ENCODE peak calls at places on chromosomes 12 and 14, in four cellular contexts. G is WTC11, D is K562, X is hepatocyte. C is an unnamed sample.

GRCh38 chr12:72274926-72275325 is 2.8 kb downstream of the TRHDE start:
- DNase-seq in G (no peak), D (no peak), X (peak; percentile 47), C (peak; percentile 14)

GRCh38 chr12:13187399-13187798 is 9.1 kb upstream of the EMP1 start:
- DNase-seq in G (no peak), D (no peak), X (no peak), C (no peak)

GRCh38 chr14:93788557-93789365 is 476 bp upstream of the PRIMA1 start:
- DNase-seq in G (peak; percentile 69), D (no peak), X (peak; percentile 54), C (no peak)

GRCh38 chr12:111440631-111441030 is 34.9 kb downstream of the SH2B3 start:
- DNase-seq in G (peak; percentile 2), D (no peak), X (no peak), C (no peak)

GRCh38 chr14:104515811-104516780 is 63.5 kb upstream of the C14orf180 start:
- DNase-seq in G (no peak), D (no peak), X (no peak), C (no peak)

GRCh38 chr12:57342207-57342691 is 88.6 kb downstream of the R3HDM2 start:
- DNase-seq in G (peak; percentile 34), D (no peak), X (peak; percentile 51), C (no peak)

GRCh38 chr12:121673013-121673441 is 3.6 kb upstream of the MORN3 start:
- DNase-seq in G (no peak), D (peak; percentile 27), X (peak; percentile 29), C (no peak)

GRCh38 chr14:87691482-87691881 is 301.5 kb downstream of the GALC start:
- DNase-seq in G (no peak), D (no peak), X (peak; percentile 39), C (no peak)

GRCh38 chr14:62117010-62117717 is 354.9 kb downstream of the SNAPC1 start:
- DNase-seq in G (peak; percentile 97), D (no peak), X (peak; percentile 88), C (peak; percentile 69)

GRCh38 chr12:94254270-94254669 is 105.9 kb downstream of the PLXNC1 start:
- DNase-seq in G (no peak), D (no peak), X (no peak), C (no peak)

GRCh38 chr12:126182619-126183236 is 1117.5 kb downstream of the AACS start:
- DNase-seq in G (no peak), D (no peak), X (no peak), C (no peak)

GRCh38 chr14:95664046-95664445 is 22.2 kb upstream of the TCL1B start:
- DNase-seq in G (no peak), D (no peak), X (no peak), C (no peak)

GRCh38 chr12:103882861-103883596 is 42.0 kb upstream of the NT5DC3 start:
- DNase-seq in G (no peak), D (no peak), X (no peak), C (peak; percentile 39)

GRCh38 chr12:13436182-13436581 is 239.7 kb downstream of the EMP1 start:
- DNase-seq in G (no peak), D (no peak), X (no peak), C (no peak)

GRCh38 chr12:2489266-2489665 is 305.5 kb upstream of the FKBP4 start:
- DNase-seq in G (no peak), D (no peak), X (no peak), C (no peak)

GRCh38 chr14:104422301-104423223 is 157.0 kb upstream of the C14orf180 start:
- DNase-seq in G (no peak), D (no peak), X (no peak), C (no peak)

GRCh38 chr14:34018564-34019244 is 67.8 kb upstream of the EGLN3 start:
- DNase-seq in G (no peak), D (no peak), X (no peak), C (peak; percentile 30)

GRCh38 chr14:98931911-98932310 is 340.1 kb downstream of the BCL11B start:
- DNase-seq in G (no peak), D (no peak), X (no peak), C (no peak)

GRCh38 chr14:36619853-36620252 is 37.4 kb upstream of the NKX2-8 start:
- DNase-seq in G (no peak), D (no peak), X (no peak), C (no peak)

GRCh38 chr12:78375461-78375860 is 489.1 kb upstream of the SYT1 start:
- DNase-seq in G (no peak), D (no peak), X (no peak), C (no peak)

GRCh38 chr12:38998887-38999482 is 93.6 kb upstream of the CPNE8 start:
- DNase-seq in G (no peak), D (no peak), X (no peak), C (no peak)

GRCh38 chr12:115385141-115385540 is 701.2 kb upstream of the TBX3 start:
- DNase-seq in G (no peak), D (no peak), X (no peak), C (no peak)

GRCh38 chr14:104800600-104801283 is at the start of gene ZBTB42:
- DNase-seq in G (peak; percentile 58), D (no peak), X (peak; percentile 92), C (peak; percentile 87)

GRCh38 chr12:59041241-59042121 is 121.2 kb upstream of the LRIG3 start:
- DNase-seq in G (no peak), D (no peak), X (peak; percentile 28), C (no peak)

GRCh38 chr12:98296462-98297079 is 218.8 kb upstream of the TMPO start:
- DNase-seq in G (peak; percentile 38), D (no peak), X (peak; percentile 16), C (no peak)

GRCh38 chr12:18747960-18748359 is 10.0 kb downstream of the CAPZA3 start:
- DNase-seq in G (no peak), D (no peak), X (peak; percentile 8), C (no peak)

GRCh38 chr12:7970475-7971252 is 34.7 kb upstream of the SLC2A3 start:
- DNase-seq in G (peak; percentile 96), D (peak; percentile 88), X (peak; percentile 96), C (peak; percentile 83)

GRCh38 chr14:67934087-67934486 is 114.5 kb downstream of the RAD51B start:
- DNase-seq in G (peak; percentile 28), D (peak; percentile 19), X (peak; percentile 83), C (peak; percentile 42)

GRCh38 chr12:113766880-113767878 is 198.9 kb downstream of the RBM19 start:
- DNase-seq in G (no peak), D (no peak), X (peak; percentile 64), C (no peak)

GRCh38 chr14:21913759-21914158 is 240.1 kb upstream of the OR4E1 start:
- DNase-seq in G (peak; percentile 76), D (peak; percentile 27), X (peak; percentile 89), C (peak; percentile 39)

GRCh38 chr14:34060747-34061050 is 109.8 kb upstream of the EGLN3 start:
- DNase-seq in G (no peak), D (no peak), X (no peak), C (no peak)

GRCh38 chr14:50371546-50371945 is 25.1 kb downstream of the CDKL1 start:
- DNase-seq in G (no peak), D (no peak), X (no peak), C (no peak)

GRCh38 chr12:50764861-50765324 is 992 bp downstream of the ATF1 start:
- DNase-seq in G (no peak), D (no peak), X (peak; percentile 58), C (peak; percentile 35)

GRCh38 chr14:36505892-36506731 is 13.9 kb downstream of the NKX2-1 start:
- DNase-seq in G (peak; percentile 71), D (no peak), X (no peak), C (peak; percentile 25)

GRCh38 chr14:65656554-65656953 is 244.0 kb downstream of the FUT8 start:
- DNase-seq in G (no peak), D (no peak), X (no peak), C (no peak)

GRCh38 chr14:65650843-65651242 is 238.3 kb downstream of the FUT8 start:
- DNase-seq in G (no peak), D (no peak), X (no peak), C (no peak)
- TF ChIP-seq CTCF in G (no peak), D (no peak), X (no peak), C (no peak)

GRCh38 chr12:124550123-124551089 is 17.0 kb downstream of the NCOR2 start:
- DNase-seq in G (no peak), D (no peak), X (no peak), C (no peak)

GRCh38 chr12:124548854-124549378 is 18.5 kb downstream of the NCOR2 start:
- DNase-seq in G (no peak), D (no peak), X (peak; percentile 81), C (no peak)

GRCh38 chr12:124549629-124550028 is 17.8 kb downstream of the NCOR2 start:
- DNase-seq in G (no peak), D (no peak), X (no peak), C (no peak)

GRCh38 chr12:124553862-124554428 is 13.5 kb downstream of the NCOR2 start:
- DNase-seq in G (no peak), D (no peak), X (no peak), C (no peak)

DNA sequence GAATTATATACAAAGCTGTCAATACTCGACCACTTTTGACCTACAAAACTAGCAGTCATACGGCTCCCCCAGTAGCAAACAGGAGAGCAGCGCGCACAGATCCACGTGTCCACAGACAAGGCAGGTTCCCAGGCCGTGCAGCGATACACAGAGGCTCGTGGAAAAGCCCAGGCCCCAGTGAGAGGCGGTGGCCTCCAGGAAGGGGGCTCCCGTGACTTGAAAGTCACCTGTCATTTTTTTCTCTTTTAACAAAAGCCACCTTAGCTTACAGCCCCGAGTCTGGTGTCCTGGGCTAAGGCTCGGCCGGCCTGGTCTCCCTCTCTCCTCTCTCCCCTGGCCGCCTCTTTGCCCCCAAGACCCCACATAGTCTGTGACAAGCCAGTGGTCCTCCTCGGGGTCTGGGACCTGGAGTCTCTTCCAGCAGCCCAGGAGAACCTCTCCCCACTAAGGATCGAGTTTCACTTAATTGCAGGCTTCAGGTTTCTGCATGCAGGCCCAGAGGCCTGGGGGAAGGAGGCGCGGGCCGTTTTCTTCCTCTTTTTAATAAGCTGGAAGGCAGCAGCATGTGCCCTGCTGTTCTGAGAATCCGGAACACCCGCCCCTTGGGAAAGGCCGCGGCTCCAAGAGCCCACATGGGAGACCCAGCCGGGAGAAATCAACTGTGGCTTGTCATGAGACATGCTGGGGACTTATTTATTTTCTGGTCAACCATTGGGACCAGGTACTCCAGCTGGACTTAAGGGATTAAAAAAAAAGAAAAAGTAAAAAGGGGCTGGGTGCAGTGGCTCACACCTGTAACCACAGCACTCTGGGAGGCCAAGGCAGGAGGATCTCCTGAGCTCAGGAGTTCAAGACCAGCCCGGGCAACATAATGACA is 15.9 kb downstream of the NCOR2 start:
- DNase-seq in G (peak; percentile 69), D (no peak), X (peak; percentile 62), C (no peak)
- TF ChIP-seq CTCF in G (no peak), D (no peak), X (no peak), C (no peak)

GRCh38 chr14:76373456-76373855 is 2.5 kb upstream of the ESRRB start:
- DNase-seq in G (no peak), D (no peak), X (no peak), C (no peak)
- TF ChIP-seq CTCF in G (no peak), D (no peak), X (no peak), C (no peak)

DNA sequence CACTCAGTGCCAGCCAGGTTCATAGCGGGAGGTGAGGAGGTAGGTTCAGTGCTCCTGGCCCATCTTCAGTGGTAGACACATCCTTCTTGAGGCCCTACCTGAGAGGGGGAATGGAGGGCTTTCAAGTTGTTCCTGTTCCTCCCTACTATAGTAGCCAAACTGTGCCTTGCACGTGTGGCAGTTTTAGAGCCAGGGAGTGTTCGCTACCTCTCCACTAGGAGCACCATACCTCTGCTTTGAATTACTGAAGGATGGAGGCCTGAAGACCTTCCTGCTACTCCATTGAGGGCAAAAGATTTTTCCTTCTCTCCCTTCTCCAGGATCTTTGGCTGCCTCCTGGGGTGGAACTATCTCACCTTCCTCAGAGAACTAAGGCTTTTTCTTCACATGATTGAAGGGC is 5.9 kb upstream of the ALG10 start:
- DNase-seq in G (no peak), D (no peak), X (no peak), C (no peak)
- TF ChIP-seq CTCF in G (peak; percentile 13), D (no peak), X (no peak), C (no peak)

GRCh38 chr12:55820679-55821078 is 2.8 kb downstream of the ORMDL2 start:
- DNase-seq in G (no peak), D (peak; percentile 27), X (no peak), C (no peak)
- TF ChIP-seq CTCF in G (no peak), D (peak; percentile 47), X (no peak), C (no peak)

C was measured in GM20000.